ENCODE peak calls at places on chromosomes 13 and 19, in four cellular contexts. I is G401; G is NCI-H1105; N is stimulated activated CD4-positive, alpha-beta T cell treated with anti-CD3 and anti-CD28 coated beads, Interleukin-1b, Interleukin-23, amount 100 ng/mL, for 1 hour. Q is an unnamed sample.

GRCh38 chr19:31064486-31064885 is 284.8 kb downstream of the TSHZ3 start:
- DNase-seq in I (no peak), G (no peak), N (no peak), Q (no peak)

GRCh38 chr19:3531716-3532115 is 7.3 kb upstream of the TEKTIP1 start:
- DNase-seq in I (no peak), G (no peak), N (no peak), Q (no peak)

GRCh38 chr19:30204721-30205120 is 167.5 kb upstream of the ZNF536 start:
- DNase-seq in I (no peak), G (no peak), N (no peak), Q (no peak)

GRCh38 chr13:48875071-48875470 is 100.6 kb upstream of the FNDC3A start:
- DNase-seq in I (no peak), G (no peak), N (no peak), Q (no peak)

GRCh38 chr13:77375554-77375953 is 48.7 kb upstream of the MYCBP2 start:
- DNase-seq in I (no peak), G (no peak), N (no peak), Q (no peak)

GRCh38 chr13:39600766-39601165 is 2.2 kb downstream of the LHFPL6 start:
- DNase-seq in I (peak; percentile 89), G (no peak), N (no peak), Q (peak; percentile 4)

GRCh38 chr13:106548064-106548696 is 12.7 kb upstream of the EFNB2 start:
- DNase-seq in I (no peak), G (no peak), N (no peak), Q (no peak)

GRCh38 chr19:10228925-10229324 is 2.2 kb downstream of the S1PR2 start:
- DNase-seq in I (peak; percentile 25), G (no peak), N (no peak), Q (no peak)

Q was measured in thoracic aorta.